ENCODE peak calls at places on chromosomes 7 and 10, in four cellular contexts. One of them, this sample, is unnamed.

GRCh38 chr7:115240242-115240641 is 318.3 kb downstream of the MDFIC start:
- DNase-seq in AG08395: no peak
- DNase-seq in endothelial cell: no peak
- DNase-seq in DMS153: no peak
- DNase-seq in this sample: no peak

GRCh38 chr10:79431891-79432831 is 13.3 kb downstream of the ZCCHC24 start:
- DNase-seq in AG08395: no peak
- DNase-seq in endothelial cell: no peak
- DNase-seq in DMS153: no peak
- DNase-seq in this sample: no peak

GRCh38 chr7:114911411-114911810 is 10.5 kb upstream of the MDFIC start:
- DNase-seq in DMS153: no peak
- DNase-seq in AG08395: no peak
- DNase-seq in endothelial cell: no peak
- DNase-seq in this sample: no peak

GRCh38 chr7:132791036-132791435 is 214.8 kb upstream of the PLXNA4 start:
- DNase-seq in AG08395: no peak
- DNase-seq in endothelial cell: no peak
- DNase-seq in DMS153: no peak
- DNase-seq in this sample: no peak

GRCh38 chr7:130227883-130228575 is 20.4 kb downstream of the SSMEM1 start:
- DNase-seq in AG08395: no peak
- DNase-seq in DMS153: no peak
- DNase-seq in endothelial cell: no peak
- DNase-seq in this sample: no peak

GRCh38 chr10:75643944-75644820 is 212.8 kb downstream of the LRMDA start:
- DNase-seq in endothelial cell: no peak
- DNase-seq in AG08395: no peak
- DNase-seq in DMS153: no peak
- DNase-seq in this sample: no peak

GRCh38 chr10:86757110-86757790 is 831 bp downstream of the BMPR1A start:
- DNase-seq in AG08395: peak
- DNase-seq in endothelial cell: peak
- DNase-seq in DMS153: no peak
- DNase-seq in this sample: no peak

GRCh38 chr7:104328308-104328969 is at the start of gene LHFPL3:
- DNase-seq in endothelial cell: peak
- DNase-seq in DMS153: no peak
- DNase-seq in AG08395: no peak
- DNase-seq in this sample: no peak

GRCh38 chr7:4833691-4834600 is 27.9 kb downstream of the PAPOLB start:
- DNase-seq in DMS153: no peak
- DNase-seq in AG08395: no peak
- DNase-seq in endothelial cell: no peak
- DNase-seq in this sample: no peak

GRCh38 chr10:23643396-23643795 is 204.5 kb downstream of the OTUD1 start:
- DNase-seq in endothelial cell: no peak
- DNase-seq in AG08395: no peak
- DNase-seq in DMS153: no peak
- DNase-seq in this sample: no peak

GRCh38 chr7:97215556-97215955 is 98.1 kb downstream of the SDHAF3 start:
- DNase-seq in endothelial cell: no peak
- DNase-seq in AG08395: no peak
- DNase-seq in DMS153: peak
- DNase-seq in this sample: no peak

GRCh38 chr7:36728143-36728542 is 3.8 kb upstream of the AOAH start:
- DNase-seq in DMS153: no peak
- DNase-seq in endothelial cell: no peak
- DNase-seq in AG08395: no peak
- DNase-seq in this sample: no peak

GRCh38 chr7:104275900-104276299 is 52.5 kb upstream of the LHFPL3 start:
- DNase-seq in endothelial cell: no peak
- DNase-seq in DMS153: no peak
- DNase-seq in AG08395: no peak
- DNase-seq in this sample: no peak

GRCh38 chr7:112427984-112428383 is 22.3 kb upstream of the IFRD1 start:
- DNase-seq in endothelial cell: no peak
- DNase-seq in DMS153: no peak
- DNase-seq in AG08395: no peak
- DNase-seq in this sample: no peak

GRCh38 chr7:33076737-33077136 is 14.2 kb upstream of the NT5C3A start:
- DNase-seq in AG08395: no peak
- DNase-seq in endothelial cell: no peak
- DNase-seq in DMS153: no peak
- DNase-seq in this sample: no peak

GRCh38 chr7:20894806-20895205 is 108.1 kb upstream of the SP8 start:
- DNase-seq in DMS153: no peak
- DNase-seq in endothelial cell: no peak
- DNase-seq in AG08395: no peak
- DNase-seq in this sample: no peak

GRCh38 chr7:94621120-94621519 is 34.8 kb downstream of the SGCE start:
- DNase-seq in endothelial cell: no peak
- DNase-seq in AG08395: no peak
- DNase-seq in DMS153: no peak
- DNase-seq in this sample: no peak

GRCh38 chr7:43758861-43759683 is 592 bp downstream of the BLVRA start:
- DNase-seq in endothelial cell: peak
- DNase-seq in AG08395: peak
- DNase-seq in DMS153: no peak
- DNase-seq in this sample: peak

GRCh38 chr10:47277352-47278151 is 22.4 kb upstream of the GDF10 start:
- DNase-seq in AG08395: no peak
- DNase-seq in DMS153: peak
- DNase-seq in endothelial cell: no peak
- DNase-seq in this sample: no peak

GRCh38 chr7:91034459-91035368 is 229.5 kb upstream of the FZD1 start:
- DNase-seq in endothelial cell: peak
- DNase-seq in AG08395: peak
- DNase-seq in DMS153: peak
- DNase-seq in this sample: no peak

GRCh38 chr7:159028456-159029401 is 115.9 kb downstream of the VIPR2 start:
- DNase-seq in DMS153: no peak
- DNase-seq in AG08395: no peak
- DNase-seq in endothelial cell: no peak
- DNase-seq in this sample: no peak

GRCh38 chr10:92758594-92758993 is 68.8 kb downstream of the HHEX start:
- DNase-seq in endothelial cell: no peak
- DNase-seq in DMS153: no peak
- DNase-seq in AG08395: no peak
- DNase-seq in this sample: no peak

GRCh38 chr10:58985216-58985615 is 191.2 kb upstream of the PHYHIPL start:
- DNase-seq in DMS153: no peak
- DNase-seq in AG08395: no peak
- DNase-seq in endothelial cell: no peak
- DNase-seq in this sample: no peak